ENCODE peak calls at places on chromosomes 1 and 21, in nine cellular contexts. Y is K562; K is CD8-positive, alpha-beta T cell; V is DND-41; W is kidney; E is suprapubic skin; T is neural progenitor cell; J is pancreas; U is OCI-LY7. R is an unnamed sample.

GRCh38 chr1:10210841-10211804 is 753 bp downstream of the KIF1B start:
- DNase-seq in Y (peak; percentile 70), K (no peak), V (peak; percentile 17), W (peak; percentile 95), E (peak; percentile 97), T (peak; percentile 82), J (peak; percentile 95), U (no peak), R (peak; percentile 86)

GRCh38 chr1:208107817-208108608 is 136.2 kb downstream of the PLXNA2 start:
- DNase-seq in Y (no peak), K (no peak), V (no peak), W (no peak), E (no peak), T (no peak), J (no peak), U (no peak), R (no peak)

GRCh38 chr1:210691039-210691438 is 362.3 kb downstream of the HHAT start:
- DNase-seq in Y (no peak), K (no peak), V (no peak), W (no peak), E (no peak), T (no peak), J (no peak), U (no peak), R (no peak)

GRCh38 chr21:35342440-35342839 is 293.3 kb upstream of the RUNX1 start:
- DNase-seq in Y (no peak), K (no peak), V (no peak), W (no peak), E (no peak), T (no peak), J (no peak), U (peak; percentile 29), R (no peak)

GRCh38 chr1:6445062-6445763 is 20.6 kb downstream of the ESPN start:
- DNase-seq in Y (no peak), K (peak; percentile 46), V (peak; percentile 15), W (peak; percentile 73), E (no peak), T (peak; percentile 72), J (peak; percentile 31), U (peak; percentile 21), R (no peak)

GRCh38 chr1:178192686-178193085 is 98.8 kb downstream of the RASAL2 start:
- DNase-seq in Y (no peak), K (no peak), V (no peak), W (no peak), E (no peak), T (no peak), J (peak; percentile 60), U (peak; percentile 5), R (peak; percentile 8)

GRCh38 chr1:237171564-237172485 is 129.8 kb downstream of the RYR2 start:
- DNase-seq in Y (no peak), K (no peak), V (no peak), W (no peak), E (no peak), T (no peak), J (no peak), U (no peak), R (no peak)

GRCh38 chr1:223500560-223501425 is 107.6 kb downstream of the CCDC185 start:
- DNase-seq in Y (no peak), K (no peak), V (no peak), W (peak; percentile 91), E (no peak), T (no peak), J (no peak), U (no peak), R (no peak)

GRCh38 chr1:151062738-151063371 is 2.7 kb downstream of the MLLT11 start:
- DNase-seq in Y (no peak), K (no peak), V (no peak), W (no peak), E (no peak), T (no peak), J (no peak), U (no peak), R (no peak)

GRCh38 chr21:16891821-16892220 is 621.0 kb upstream of the CXADR start:
- DNase-seq in Y (no peak), K (no peak), V (no peak), W (no peak), E (no peak), T (no peak), J (no peak), U (no peak), R (no peak)

GRCh38 chr1:240658312-240658975 is 46.5 kb upstream of the GREM2 start:
- DNase-seq in Y (no peak), K (no peak), V (no peak), W (no peak), E (no peak), T (no peak), J (no peak), U (no peak), R (no peak)

GRCh38 chr1:41493117-41493536 is 8.6 kb upstream of the EDN2 start:
- DNase-seq in Y (peak; percentile 79), K (no peak), V (no peak), W (peak; percentile 91), E (no peak), T (no peak), J (no peak), U (no peak), R (no peak)

GRCh38 chr21:45022348-45022675 is 52.1 kb upstream of the ADARB1 start:
- DNase-seq in Y (no peak), K (no peak), V (no peak), W (no peak), E (no peak), T (no peak), J (no peak), U (no peak), R (no peak)

GRCh38 chr1:167416506-167416905 is 101.8 kb downstream of the CD247 start:
- DNase-seq in Y (no peak), K (no peak), V (no peak), W (no peak), E (no peak), T (peak; percentile 76), J (no peak), U (no peak), R (no peak)

GRCh38 chr1:39283858-39284257 is 79.4 kb downstream of the MACF1 start:
- DNase-seq in Y (no peak), K (no peak), V (no peak), W (no peak), E (no peak), T (no peak), J (peak; percentile 32), U (no peak), R (no peak)

GRCh38 chr1:197923013-197923412 is 5.8 kb downstream of the LHX9 start:
- DNase-seq in Y (no peak), K (no peak), V (no peak), W (no peak), E (no peak), T (peak; percentile 40), J (no peak), U (no peak), R (no peak)

GRCh38 chr21:28554660-28555475 is 437.8 kb downstream of the LTN1 start:
- DNase-seq in Y (no peak), K (no peak), V (no peak), W (no peak), E (no peak), T (peak; percentile 3), J (no peak), U (no peak), R (no peak)

GRCh38 chr1:3020263-3020909 is 881 bp upstream of the ACTRT2 start:
- DNase-seq in Y (no peak), K (no peak), V (no peak), W (no peak), E (no peak), T (no peak), J (no peak), U (no peak), R (no peak)

GRCh38 chr1:3019516-3020051 is 1.7 kb upstream of the ACTRT2 start:
- DNase-seq in Y (no peak), K (no peak), V (no peak), W (no peak), E (peak; percentile 75), T (no peak), J (no peak), U (no peak), R (no peak)

GRCh38 chr1:3021801-3022401 is 634 bp downstream of the ACTRT2 start:
- DNase-seq in Y (no peak), K (no peak), V (no peak), W (no peak), E (no peak), T (no peak), J (no peak), U (no peak), R (no peak)

GRCh38 chr1:3022511-3022973 is 1.3 kb downstream of the ACTRT2 start:
- DNase-seq in Y (no peak), K (no peak), V (no peak), W (no peak), E (no peak), T (no peak), J (no peak), U (no peak), R (no peak)

DNA sequence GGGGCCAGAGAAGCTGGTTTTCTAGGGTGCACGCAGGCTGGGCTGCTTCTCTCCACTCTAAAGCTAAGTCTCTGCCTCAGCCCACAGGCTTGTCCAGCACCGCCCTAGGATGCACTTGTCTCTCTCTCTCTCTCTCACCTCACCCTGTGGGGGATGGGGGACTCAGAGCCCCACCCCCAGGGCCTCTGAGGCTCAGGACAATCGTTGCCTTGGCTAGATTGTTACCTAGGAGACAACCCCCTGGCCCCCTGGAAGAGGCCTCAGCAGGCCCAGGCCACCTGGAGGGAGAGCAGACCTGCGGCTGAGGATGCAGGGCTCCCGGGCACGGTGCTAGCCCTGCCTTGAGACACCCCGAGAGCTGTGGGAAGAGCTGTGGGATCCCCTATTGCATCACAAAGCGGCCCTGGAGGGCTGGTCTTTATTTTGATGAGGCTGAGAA is at the start of gene ACTRT2:
- DNase-seq in Y (no peak), K (no peak), V (no peak), W (no peak), E (no peak), T (no peak), J (no peak), U (no peak), R (no peak)
- H3K9me3 ChIP-seq in Y (no peaks in the 10 kb centered on the region), K (no peaks in the 10 kb centered on the region), V (peaks cover 2% of the 10 kb centered on the region), W (no peaks in the 10 kb centered on the region), E (no peaks in the 10 kb centered on the region), T (no peaks in the 10 kb centered on the region), J (no peaks in the 10 kb centered on the region), U (no peaks in the 10 kb centered on the region), R (no peaks in the 10 kb centered on the region)

GRCh38 chr1:145959957-145960467 is 2.2 kb upstream of the LIX1L start:
- DNase-seq in Y (no peak), K (no peak), V (no peak), W (no peak), E (no peak), T (no peak), J (no peak), U (no peak), R (no peak)
- H3K4me1 ChIP-seq in Y (peaks cover 38% of the 10 kb centered on the region), K (peaks cover 59% of the 10 kb centered on the region), V (peaks cover 87% of the 10 kb centered on the region), W (peaks cover 35% of the 10 kb centered on the region), E (peaks cover 80% of the 10 kb centered on the region), T (peaks cover 34% of the 10 kb centered on the region), J (peaks cover 33% of the 10 kb centered on the region), U (peaks cover 78% of the 10 kb centered on the region), R (no peaks in the 10 kb centered on the region)

GRCh38 chr1:2133039-2133878 is 61.3 kb downstream of the FAAP20 start:
- DNase-seq in Y (peak; percentile 99), K (peak; percentile 98), V (peak; percentile 91), W (peak; percentile 99), E (peak; percentile 99), T (peak; percentile 100), J (peak; percentile 87), U (peak; percentile 98), R (peak; percentile 97)
- TF ChIP-seq CTCF in Y (peak; percentile 3), K (no peak), V (no peak), W (no peak), E (no peak), T (no peak), J (no peak), U (no peak), R (no peak)

GRCh38 chr1:244576259-244576892 is 76.5 kb upstream of the DESI2 start:
- DNase-seq in Y (no peak), K (no peak), V (no peak), W (no peak), E (no peak), T (no peak), J (no peak), U (peak; percentile 26), R (no peak)

GRCh38 chr1:244573768-244574167 is 79.2 kb upstream of the DESI2 start:
- DNase-seq in Y (no peak), K (no peak), V (no peak), W (no peak), E (no peak), T (no peak), J (no peak), U (no peak), R (no peak)
- H3K9me3 ChIP-seq in Y (peaks cover 5% of the 10 kb centered on the region), K (peaks cover 16% of the 10 kb centered on the region), V (peaks cover 41% of the 10 kb centered on the region), W (peaks cover 34% of the 10 kb centered on the region), E (peaks cover 34% of the 10 kb centered on the region), T (no peaks in the 10 kb centered on the region), J (no peaks in the 10 kb centered on the region), U (peaks cover 23% of the 10 kb centered on the region), R (peaks cover 30% of the 10 kb centered on the region)